ENCODE peak calls at places on chromosomes 12 and 14, in six cellular contexts. S is GM12891, D is SK-N-SH, U is K562, M is H1, N is GM12878. X is an unnamed sample.

GRCh38 chr14:90777830-90778467 is 38.3 kb downstream of the TTC7B start:
- DNase-seq in S (no peak), D (no peak), M (no peak), N (no peak), U (no peak), X (no peak)

GRCh38 chr14:93048843-93049242 is 66.9 kb downstream of the ITPK1 start:
- DNase-seq in U (no peak), D (no peak), N (no peak), S (no peak), M (no peak), X (no peak)

GRCh38 chr14:31441273-31442110 is 15.8 kb downstream of the DTD2 start:
- DNase-seq in M (no peak), N (no peak), U (no peak), D (no peak), S (no peak), X (no peak)

GRCh38 chr14:39673141-39674133 is 241.2 kb upstream of the FBXO33 start:
- DNase-seq in N (no peak), D (no peak), U (no peak), S (no peak), M (no peak), X (no peak)

GRCh38 chr14:102055181-102055901 is 31.5 kb downstream of the HSP90AA1 start:
- DNase-seq in M (peak), U (no peak), D (no peak), N (no peak), S (no peak), X (no peak)

GRCh38 chr12:125643055-125643454 is 577.8 kb downstream of the AACS start:
- DNase-seq in M (no peak), N (no peak), D (no peak), U (no peak), S (no peak), X (no peak)

GRCh38 chr14:103740991-103741689 is 25.5 kb downstream of the ZFYVE21 start:
- DNase-seq in N (no peak), M (no peak), D (no peak), U (no peak), S (no peak), X (no peak)

GRCh38 chr12:50686976-50687375 is 76.9 kb upstream of the ATF1 start:
- DNase-seq in D (no peak), U (no peak), N (no peak), S (no peak), M (no peak), X (no peak)

GRCh38 chr14:77033622-77034521 is 5.4 kb upstream of the IRF2BPL start:
- DNase-seq in M (peak), N (peak), S (peak), D (peak), U (no peak), X (peak)

GRCh38 chr12:31728917-31729640 is at the start of gene AMN1:
- DNase-seq in D (peak), U (peak), M (peak), N (peak), S (peak), X (peak)

GRCh38 chr14:100747021-100747586 is 20.4 kb downstream of the DLK1 start:
- DNase-seq in N (no peak), S (no peak), D (no peak), M (no peak), U (no peak), X (no peak)

GRCh38 chr12:53098982-53099651 is 1.6 kb downstream of the IGFBP6 start:
- DNase-seq in U (peak), N (no peak), S (peak), M (peak), D (peak), X (peak)

GRCh38 chr14:50774542-50775267 is 56.3 kb downstream of the NIN start:
- DNase-seq in U (no peak), N (no peak), S (no peak), D (no peak), M (no peak), X (no peak)

GRCh38 chr14:74618078-74618952 is 6.3 kb upstream of the LTBP2 start:
- DNase-seq in N (no peak), S (no peak), D (no peak), M (no peak), U (no peak), X (no peak)

GRCh38 chr12:67649165-67650126 is 901 bp downstream of the DYRK2 start:
- DNase-seq in S (peak), U (peak), D (peak), N (no peak), M (peak), X (peak)

GRCh38 chr12:100401660-100402059 is 44.8 kb downstream of the SLC17A8 start:
- DNase-seq in D (no peak), U (no peak), N (no peak), S (no peak), M (peak), X (no peak)

GRCh38 chr12:63098851-63099250 is 52.1 kb downstream of the AVPR1A start:
- DNase-seq in N (no peak), D (no peak), S (no peak), U (no peak), M (no peak), X (no peak)

GRCh38 chr14:94897583-94897982 is 127.7 kb upstream of the GSC start:
- DNase-seq in M (no peak), S (no peak), U (no peak), D (no peak), N (no peak), X (no peak)

GRCh38 chr12:32918890-32919791 is 22.6 kb upstream of the PKP2 start:
- DNase-seq in M (no peak), D (peak), S (no peak), N (no peak), U (peak), X (no peak)

GRCh38 chr12:132152921-132153321 is 8.7 kb downstream of the NOC4L start:
- DNase-seq in M (no peak), S (no peak), D (no peak), U (no peak), N (no peak), X (no peak)

DNA sequence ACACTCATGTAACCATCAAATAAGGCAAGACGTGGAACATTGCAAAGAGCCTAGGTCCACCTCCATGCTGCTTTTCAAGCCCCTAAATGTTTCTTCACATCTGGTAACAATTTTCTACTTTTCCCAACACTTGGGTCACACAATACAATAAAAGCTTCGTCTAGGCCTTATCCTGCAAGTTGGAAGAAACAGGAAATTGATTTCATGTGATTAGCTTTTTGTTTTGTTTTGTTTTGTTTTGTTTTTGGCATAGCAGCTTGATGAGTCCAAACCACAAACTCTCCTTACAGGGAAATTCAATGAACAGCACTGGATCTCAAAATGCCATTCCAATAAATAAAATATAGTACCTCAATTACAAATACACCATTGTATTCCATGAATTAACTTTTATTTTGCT is 19.3 kb downstream of the TAS2R50 start:
- DNase-seq in U (no peak), S (no peak), N (no peak), D (peak), M (no peak), X (no peak)
- TF ChIP-seq TAF1 in U (no peak), S (no peak), N (no peak), D (no peak), M (no peak), X (no peak)

DNA sequence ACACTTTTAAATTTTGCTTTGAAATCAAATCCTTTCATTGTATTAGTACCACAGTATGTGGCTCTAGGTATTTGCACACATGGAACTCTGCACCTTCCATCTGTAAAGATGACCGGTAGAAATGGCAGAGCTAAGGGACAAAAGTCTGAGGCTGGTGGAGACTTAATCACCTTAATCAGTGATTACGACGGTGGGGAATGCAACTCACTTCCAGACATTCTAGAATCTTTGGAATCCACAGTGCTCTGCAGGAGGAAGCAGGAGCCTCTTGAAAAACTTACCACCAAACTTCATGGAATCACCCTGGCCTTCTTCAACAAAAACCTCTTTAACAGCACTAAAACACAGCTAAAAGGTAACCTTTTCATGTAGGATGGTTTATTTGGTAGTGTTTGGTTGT is 3.9 kb upstream of the DACT1 start:
- DNase-seq in N (no peak), M (no peak), S (no peak), U (no peak), D (no peak), X (no peak)
- TF ChIP-seq TAF1 in N (no peak), M (no peak), S (no peak), U (no peak), D (no peak), X (no peak)

GRCh38 chr12:57049890-57050289 is at the start of gene MYO1A:
- DNase-seq in U (no peak), M (no peak), D (no peak), N (no peak), S (no peak), X (no peak)

GRCh38 chr12:57047981-57048380 is 1.9 kb downstream of the MYO1A start:
- DNase-seq in U (no peak), D (no peak), S (no peak), M (no peak), N (no peak), X (no peak)

GRCh38 chr12:57046947-57047890 is 2.7 kb downstream of the MYO1A start:
- DNase-seq in D (no peak), M (no peak), N (no peak), S (no peak), U (no peak), X (no peak)

GRCh38 chr12:57048423-57048822 is 1.5 kb downstream of the MYO1A start:
- DNase-seq in M (no peak), U (peak), S (no peak), D (no peak), N (no peak), X (no peak)

DNA sequence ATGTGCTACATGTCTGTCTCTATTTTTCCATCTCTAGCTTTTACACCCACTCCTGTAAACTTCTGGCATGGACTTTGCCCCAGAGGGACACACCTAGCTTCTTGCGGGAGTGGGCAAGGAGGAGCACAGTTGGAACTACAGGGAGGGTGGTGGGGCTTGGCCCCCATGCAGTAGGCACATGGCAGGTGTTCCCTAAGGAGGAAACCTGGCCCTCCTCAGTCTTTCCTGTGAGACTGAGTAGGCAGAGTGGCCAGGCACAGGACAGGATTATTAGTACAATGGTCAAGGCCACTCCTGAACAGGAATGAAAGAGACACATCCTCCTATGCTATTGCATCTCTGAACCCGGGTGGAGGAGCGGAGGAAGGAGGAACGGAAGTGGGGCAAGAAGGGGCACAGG is 882 bp downstream of the MYO1A start:
- DNase-seq in S (no peak), M (no peak), N (no peak), D (no peak), U (no peak), X (no peak)
- TF ChIP-seq TAF1 in S (no peak), M (no peak), N (no peak), D (no peak), U (no peak), X (no peak)

DNA sequence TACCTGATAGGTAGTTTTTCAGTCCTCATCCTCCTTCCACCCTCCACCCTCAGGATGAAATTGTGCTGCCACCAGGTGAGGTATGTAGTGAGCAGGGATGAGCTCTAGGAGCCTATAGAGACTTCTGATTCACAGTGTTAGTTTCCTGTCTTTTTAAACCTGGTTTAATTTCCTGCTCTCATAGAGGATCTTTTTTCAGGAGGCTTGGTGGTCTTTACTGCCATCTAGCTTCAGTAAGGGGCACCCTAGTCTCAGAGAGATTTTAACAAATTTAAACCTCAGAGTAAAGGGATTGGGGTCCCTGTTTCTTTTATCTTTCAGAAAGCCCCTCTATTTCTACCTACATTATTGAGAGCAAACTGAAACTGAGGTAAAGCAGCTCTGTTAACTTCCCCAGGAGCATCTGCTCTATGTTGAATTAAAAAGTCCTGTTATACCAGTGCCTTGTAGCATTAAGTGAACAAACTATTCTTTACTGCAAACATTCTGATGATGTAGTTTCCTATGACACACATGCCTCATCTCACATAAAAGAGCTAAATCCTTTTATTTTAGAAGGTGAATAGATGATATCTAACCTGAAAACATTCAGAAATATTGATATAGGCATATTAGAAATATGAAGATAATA is 172.2 kb upstream of the DDHD1 start:
- DNase-seq in M (no peak), U (no peak), S (no peak), D (peak), N (no peak), X (no peak)
- TF ChIP-seq TAF1 in M (no peak), U (no peak), S (no peak), D (no peak), N (no peak), X (no peak)

GRCh38 chr14:105059035-105059916 is 6.0 kb downstream of the GPR132 start:
- DNase-seq in S (peak), D (peak), N (no peak), M (peak), U (no peak), X (no peak)
- TF ChIP-seq TAF1 in S (no peak), D (no peak), N (no peak), M (no peak), U (no peak), X (no peak)